ENCODE peak calls at places on chromosomes 12 and 14, in nine cellular contexts. J, X, S, B, I, Q, A, U and W are unnamed samples.
A peak's percentile ranks its signal among the peaks of the same experiment; 100 is the strongest.

GRCh38 chr14:100726467-100726811 is 253 bp upstream of the DLK1 start:
- DNase-seq in J (no peak), X (no peak), S (no peak), B (no peak), I (peak; percentile 59), Q (no peak), A (no peak), U (no peak), W (no peak)

GRCh38 chr12:63864456-63864709 is 19.9 kb downstream of the SRGAP1 start:
- DNase-seq in J (no peak), X (no peak), S (no peak), B (no peak), I (no peak), Q (no peak), A (no peak), U (no peak), W (no peak)

GRCh38 chr14:74346341-74346740 is 1.9 kb upstream of the VRTN start:
- DNase-seq in J (no peak), X (no peak), S (no peak), B (no peak), I (no peak), Q (no peak), A (no peak), U (no peak), W (peak; percentile 57)

GRCh38 chr14:58640959-58641358 is 3.2 kb downstream of the DACT1 start:
- DNase-seq in J (no peak), X (no peak), S (no peak), B (no peak), I (no peak), Q (no peak), A (no peak), U (no peak), W (no peak)

GRCh38 chr14:88853129-88853528 is 28.7 kb downstream of the TTC8 start:
- DNase-seq in J (no peak), X (no peak), S (no peak), B (no peak), I (peak; percentile 46), Q (no peak), A (no peak), U (no peak), W (no peak)

GRCh38 chr12:958449-959123 is 9.1 kb upstream of the RAD52 start:
- DNase-seq in J (no peak), X (no peak), S (peak; percentile 37), B (no peak), I (no peak), Q (no peak), A (no peak), U (no peak), W (no peak)

GRCh38 chr14:100726812-100727564 is at the start of gene DLK1:
- DNase-seq in J (no peak), X (peak; percentile 67), S (no peak), B (no peak), I (peak; percentile 56), Q (no peak), A (no peak), U (no peak), W (no peak)

GRCh38 chr14:50357753-50358380 is 38.8 kb downstream of the CDKL1 start:
- DNase-seq in J (no peak), X (no peak), S (no peak), B (no peak), I (no peak), Q (no peak), A (no peak), U (no peak), W (no peak)

GRCh38 chr14:54267172-54267571 is 129.6 kb upstream of the CDKN3 start:
- DNase-seq in J (no peak), X (no peak), S (no peak), B (no peak), I (no peak), Q (no peak), A (no peak), U (no peak), W (peak; percentile 59)

GRCh38 chr14:82385043-82385442 is 851.4 kb upstream of the SEL1L start:
- DNase-seq in J (no peak), X (no peak), S (no peak), B (no peak), I (no peak), Q (no peak), A (no peak), U (no peak), W (no peak)

GRCh38 chr12:56128669-56129209 is 672 bp downstream of the ESYT1 start:
- DNase-seq in J (no peak), X (peak; percentile 23), S (no peak), B (no peak), I (no peak), Q (no peak), A (no peak), U (no peak), W (no peak)

GRCh38 chr12:45259732-45260480 is 44.0 kb downstream of the ANO6 start:
- DNase-seq in J (no peak), X (peak; percentile 46), S (no peak), B (no peak), I (no peak), Q (no peak), A (no peak), U (no peak), W (peak; percentile 93)

GRCh38 chr12:51023625-51024395 is 2.4 kb downstream of the SLC11A2 start:
- DNase-seq in J (no peak), X (no peak), S (no peak), B (no peak), I (no peak), Q (peak; percentile 91), A (no peak), U (no peak), W (no peak)

GRCh38 chr14:101134851-101135486 is 231.4 kb upstream of the RTL1 start:
- DNase-seq in J (no peak), X (no peak), S (no peak), B (no peak), I (no peak), Q (no peak), A (no peak), U (no peak), W (no peak)

GRCh38 chr14:61486930-61487495 is 165.6 kb downstream of the PRKCH start:
- DNase-seq in J (no peak), X (no peak), S (no peak), B (no peak), I (no peak), Q (no peak), A (no peak), U (no peak), W (no peak)

GRCh38 chr12:106436183-106436582 is 78.6 kb downstream of the POLR3B start:
- DNase-seq in J (no peak), X (no peak), S (no peak), B (no peak), I (no peak), Q (no peak), A (no peak), U (no peak), W (no peak)

GRCh38 chr12:116689586-116689985 is 48.3 kb downstream of the SPRING1 start:
- DNase-seq in J (no peak), X (no peak), S (no peak), B (no peak), I (no peak), Q (no peak), A (no peak), U (no peak), W (no peak)

GRCh38 chr14:50832935-50833607 is 2.1 kb upstream of the NIN start:
- DNase-seq in J (no peak), X (no peak), S (no peak), B (no peak), I (no peak), Q (peak; percentile 13), A (no peak), U (no peak), W (no peak)

GRCh38 chr12:15534322-15534721 is 212.0 kb downstream of the PTPRO start:
- DNase-seq in J (no peak), X (no peak), S (no peak), B (no peak), I (no peak), Q (no peak), A (no peak), U (no peak), W (no peak)

GRCh38 chr14:101019541-101019940 is 116.0 kb upstream of the RTL1 start:
- DNase-seq in J (no peak), X (no peak), S (no peak), B (no peak), I (no peak), Q (no peak), A (no peak), U (peak; percentile 8), W (no peak)

GRCh38 chr12:120642086-120642485 is 1.7 kb downstream of the CABP1 start:
- DNase-seq in J (no peak), X (no peak), S (no peak), B (no peak), I (no peak), Q (no peak), A (no peak), U (no peak), W (no peak)

GRCh38 chr14:51211149-51211548 is 28.9 kb upstream of the TMX1 start:
- DNase-seq in J (no peak), X (no peak), S (no peak), B (no peak), I (peak; percentile 24), Q (no peak), A (no peak), U (no peak), W (no peak)

GRCh38 chr14:95935228-95935822 is 58.7 kb downstream of the TUNAR start:
- DNase-seq in J (no peak), X (peak; percentile 55), S (no peak), B (no peak), I (no peak), Q (peak; percentile 10), A (no peak), U (peak; percentile 30), W (peak; percentile 61)